ENCODE peak calls at places on chromosomes 2 and 18, in nine cellular contexts. W is 8988T; A is PC-3; L is NCI-H510A; N is C1 segment of cervical spinal cord; Y is cardiac muscle cell; Z is smooth muscle cell of the brain vasculature; T is effector CD4-positive, alpha-beta T cell; Q is right cardiac atrium. R is an unnamed sample.

GRCh38 chr2:179059026-179059680 is 9.2 kb upstream of the CCDC141 start:
- DNase-seq in W (no peak), A (no peak), L (no peak), N (no peak), Y (no peak), Z (no peak), T (no peak), Q (no peak), R (no peak)

GRCh38 chr2:144659731-144660275 is 139.9 kb upstream of the ZEB2 start:
- DNase-seq in W (no peak), A (peak), L (no peak), N (no peak), Y (peak), Z (peak), T (peak), Q (peak), R (no peak)

GRCh38 chr2:133526468-133526769 is 41.8 kb downstream of the NCKAP5 start:
- DNase-seq in W (no peak), A (no peak), L (no peak), N (no peak), Y (no peak), Z (no peak), T (no peak), Q (no peak), R (no peak)

GRCh38 chr2:176132397-176133086 is 3.0 kb downstream of the HOXD8 start:
- DNase-seq in W (no peak), A (no peak), L (no peak), N (no peak), Y (no peak), Z (no peak), T (no peak), Q (no peak), R (no peak)

GRCh38 chr18:79305976-79306375 is 89.8 kb upstream of the NFATC1 start:
- DNase-seq in W (no peak), A (no peak), L (no peak), N (no peak), Y (no peak), Z (no peak), T (no peak), Q (no peak), R (no peak)

GRCh38 chr2:53498210-53498609 is 269.4 kb upstream of the CHAC2 start:
- DNase-seq in W (no peak), A (peak), L (no peak), N (no peak), Y (peak), Z (no peak), T (no peak), Q (no peak), R (no peak)

GRCh38 chr2:232949016-232949415 is 64.0 kb downstream of the NGEF start:
- DNase-seq in W (no peak), A (no peak), L (no peak), N (no peak), Y (no peak), Z (no peak), T (no peak), Q (no peak), R (no peak)

GRCh38 chr2:205860146-205860545 is 177.8 kb downstream of the NRP2 start:
- DNase-seq in W (no peak), A (no peak), L (no peak), N (no peak), Y (no peak), Z (no peak), T (no peak), Q (no peak), R (no peak)

GRCh38 chr2:7972670-7973069 is 709.2 kb upstream of the ID2 start:
- DNase-seq in W (no peak), A (no peak), L (no peak), N (no peak), Y (no peak), Z (no peak), T (no peak), Q (no peak), R (no peak)

GRCh38 chr2:101430161-101430560 is 42.9 kb upstream of the CREG2 start:
- DNase-seq in W (no peak), A (no peak), L (no peak), N (no peak), Y (no peak), Z (no peak), T (no peak), Q (no peak), R (no peak)

GRCh38 chr2:26849056-26850001 is 1.4 kb downstream of the DPYSL5 start:
- DNase-seq in W (no peak), A (no peak), L (peak), N (peak), Y (no peak), Z (no peak), T (no peak), Q (no peak), R (no peak)

GRCh38 chr2:3045318-3045921 is 332.2 kb downstream of the EIPR1 start:
- DNase-seq in W (no peak), A (no peak), L (no peak), N (no peak), Y (no peak), Z (no peak), T (no peak), Q (no peak), R (no peak)

GRCh38 chr18:47635416-47635815 is 295.0 kb downstream of the SMAD2 start:
- DNase-seq in W (no peak), A (no peak), L (no peak), N (no peak), Y (no peak), Z (no peak), T (no peak), Q (no peak), R (no peak)

GRCh38 chr2:120220756-120221155 is 2.4 kb downstream of the TMEM185B start:
- DNase-seq in W (no peak), A (no peak), L (no peak), N (no peak), Y (no peak), Z (no peak), T (no peak), Q (no peak), R (no peak)

GRCh38 chr2:142223309-142223708 is 92.5 kb upstream of the LRP1B start:
- DNase-seq in W (no peak), A (no peak), L (no peak), N (no peak), Y (no peak), Z (no peak), T (no peak), Q (no peak), R (no peak)

GRCh38 chr2:82779981-82780380 is 1679.1 kb downstream of the SUCLG1 start:
- DNase-seq in W (no peak), A (peak), L (no peak), N (no peak), Y (no peak), Z (no peak), T (no peak), Q (no peak), R (no peak)

GRCh38 chr2:53473236-53473635 is 294.4 kb upstream of the CHAC2 start:
- DNase-seq in W (no peak), A (peak), L (peak), N (no peak), Y (no peak), Z (no peak), T (no peak), Q (peak), R (no peak)

GRCh38 chr2:197994751-197995150 is 190.4 kb downstream of the PLCL1 start:
- DNase-seq in W (no peak), A (no peak), L (no peak), N (no peak), Y (no peak), Z (no peak), T (no peak), Q (no peak), R (no peak)

GRCh38 chr18:31274915-31275314 is 43.0 kb upstream of the DSG1 start:
- DNase-seq in W (no peak), A (peak), L (no peak), N (no peak), Y (peak), Z (no peak), T (no peak), Q (peak), R (no peak)

GRCh38 chr2:118988706-118989105 is 46.7 kb downstream of the MARCO start:
- DNase-seq in W (no peak), A (no peak), L (no peak), N (no peak), Y (no peak), Z (no peak), T (no peak), Q (no peak), R (no peak)

GRCh38 chr2:135913726-135914365 is 37.6 kb upstream of the MCM6 start:
- DNase-seq in W (no peak), A (peak), L (no peak), N (no peak), Y (peak), Z (peak), T (peak), Q (no peak), R (no peak)

GRCh38 chr2:126634273-126634861 is 21.6 kb upstream of the GYPC start:
- DNase-seq in W (no peak), A (peak), L (no peak), N (no peak), Y (peak), Z (no peak), T (no peak), Q (no peak), R (no peak)

GRCh38 chr2:182229288-182229687 is 197.5 kb downstream of the PDE1A start:
- DNase-seq in W (no peak), A (peak), L (no peak), N (no peak), Y (no peak), Z (no peak), T (no peak), Q (no peak), R (no peak)

GRCh38 chr2:152350155-152350679 is 15.2 kb downstream of the FMNL2 start:
- DNase-seq in W (no peak), A (no peak), L (no peak), N (no peak), Y (no peak), Z (no peak), T (no peak), Q (no peak), R (no peak)

GRCh38 chr2:7497223-7497622 is 580.0 kb downstream of the RNF144A start:
- DNase-seq in W (no peak), A (no peak), L (no peak), N (no peak), Y (no peak), Z (no peak), T (no peak), Q (no peak), R (no peak)

GRCh38 chr2:232563580-232563979 is 13.1 kb downstream of the EIF4E2 start:
- DNase-seq in W (no peak), A (peak), L (no peak), N (no peak), Y (no peak), Z (no peak), T (no peak), Q (no peak), R (no peak)

GRCh38 chr18:24413148-24413547 is 13.3 kb upstream of the IMPACT start:
- DNase-seq in W (no peak), A (peak), L (no peak), N (no peak), Y (peak), Z (no peak), T (no peak), Q (no peak), R (no peak)

GRCh38 chr2:144975881-144976280 is 456.0 kb upstream of the ZEB2 start:
- DNase-seq in W (no peak), A (no peak), L (no peak), N (no peak), Y (no peak), Z (no peak), T (no peak), Q (no peak), R (no peak)

GRCh38 chr2:19020144-19021099 is 338.0 kb downstream of the OSR1 start:
- DNase-seq in W (no peak), A (no peak), L (no peak), N (no peak), Y (no peak), Z (no peak), T (no peak), Q (no peak), R (no peak)

GRCh38 chr18:56373601-56374000 is 264.8 kb downstream of the TXNL1 start:
- DNase-seq in W (no peak), A (no peak), L (no peak), N (no peak), Y (no peak), Z (no peak), T (no peak), Q (no peak), R (no peak)